ENCODE peak calls at places on chromosome 1, in seven cellular contexts. O, E, M, S, L, Q and P are unnamed samples.
A peak's percentile ranks its signal among the peaks of the same experiment; 100 is the strongest.

GRCh38 chr1:203682401-203683383 is 56.1 kb downstream of the ATP2B4 start:
- DNase-seq in O (peak; percentile 34), E (peak; percentile 47), M (no peak), S (no peak), L (no peak), Q (no peak), P (peak; percentile 85)

GRCh38 chr1:212228591-212229119 is 56.6 kb upstream of the PPP2R5A start:
- DNase-seq in O (no peak), E (no peak), M (no peak), S (no peak), L (no peak), Q (no peak), P (no peak)

GRCh38 chr1:154840557-154841176 is 29.4 kb downstream of the KCNN3 start:
- DNase-seq in O (peak; percentile 26), E (no peak), M (no peak), S (peak; percentile 66), L (no peak), Q (no peak), P (peak; percentile 39)

GRCh38 chr1:54153548-54154439 is 994 bp upstream of the CDCP2 start:
- DNase-seq in O (peak; percentile 65), E (peak; percentile 55), M (no peak), S (peak; percentile 72), L (peak; percentile 66), Q (peak; percentile 46), P (peak; percentile 78)

GRCh38 chr1:212433577-212434462 is 1.1 kb downstream of the NENF start:
- DNase-seq in O (no peak), E (no peak), M (no peak), S (no peak), L (no peak), Q (no peak), P (no peak)

GRCh38 chr1:211831558-211832323 is 1.2 kb upstream of the LPGAT1 start:
- DNase-seq in O (no peak), E (no peak), M (no peak), S (no peak), L (no peak), Q (no peak), P (peak; percentile 62)

GRCh38 chr1:211133393-211133840 is 531 bp downstream of the KCNH1 start:
- DNase-seq in O (no peak), E (peak; percentile 58), M (no peak), S (peak; percentile 23), L (peak; percentile 64), Q (peak; percentile 7), P (peak; percentile 41)

GRCh38 chr1:147080013-147080661 is 92.1 kb downstream of the PRKAB2 start:
- DNase-seq in O (no peak), E (no peak), M (no peak), S (no peak), L (peak; percentile 72), Q (no peak), P (peak; percentile 52)

GRCh38 chr1:13952985-13953384 is 253.0 kb downstream of the PRDM2 start:
- DNase-seq in O (no peak), E (no peak), M (no peak), S (no peak), L (no peak), Q (no peak), P (peak; percentile 57)

GRCh38 chr1:14733053-14733778 is 134.7 kb downstream of the KAZN start:
- DNase-seq in O (no peak), E (peak; percentile 88), M (no peak), S (peak; percentile 56), L (peak; percentile 69), Q (peak; percentile 78), P (peak; percentile 92)

GRCh38 chr1:241612533-241613505 is 27.4 kb downstream of the CHML start:
- DNase-seq in O (peak; percentile 97), E (no peak), M (no peak), S (peak; percentile 94), L (no peak), Q (peak; percentile 76), P (peak; percentile 84)

GRCh38 chr1:160405331-160405877 is 5.0 kb downstream of the VANGL2 start:
- DNase-seq in O (no peak), E (no peak), M (no peak), S (no peak), L (no peak), Q (no peak), P (no peak)

GRCh38 chr1:21308847-21309652 is 18.8 kb upstream of the ECE1 start:
- DNase-seq in O (no peak), E (no peak), M (no peak), S (peak; percentile 48), L (no peak), Q (no peak), P (peak; percentile 83)
- H3K4me1 ChIP-seq in O (peaks cover 60% of the 10 kb centered on the region), E (peaks cover 7% of the 10 kb centered on the region), M (peaks cover 37% of the 10 kb centered on the region), S (peaks cover 53% of the 10 kb centered on the region), L (peaks cover 15% of the 10 kb centered on the region), Q (peaks cover 20% of the 10 kb centered on the region), P (peaks cover 16% of the 10 kb centered on the region)

DNA sequence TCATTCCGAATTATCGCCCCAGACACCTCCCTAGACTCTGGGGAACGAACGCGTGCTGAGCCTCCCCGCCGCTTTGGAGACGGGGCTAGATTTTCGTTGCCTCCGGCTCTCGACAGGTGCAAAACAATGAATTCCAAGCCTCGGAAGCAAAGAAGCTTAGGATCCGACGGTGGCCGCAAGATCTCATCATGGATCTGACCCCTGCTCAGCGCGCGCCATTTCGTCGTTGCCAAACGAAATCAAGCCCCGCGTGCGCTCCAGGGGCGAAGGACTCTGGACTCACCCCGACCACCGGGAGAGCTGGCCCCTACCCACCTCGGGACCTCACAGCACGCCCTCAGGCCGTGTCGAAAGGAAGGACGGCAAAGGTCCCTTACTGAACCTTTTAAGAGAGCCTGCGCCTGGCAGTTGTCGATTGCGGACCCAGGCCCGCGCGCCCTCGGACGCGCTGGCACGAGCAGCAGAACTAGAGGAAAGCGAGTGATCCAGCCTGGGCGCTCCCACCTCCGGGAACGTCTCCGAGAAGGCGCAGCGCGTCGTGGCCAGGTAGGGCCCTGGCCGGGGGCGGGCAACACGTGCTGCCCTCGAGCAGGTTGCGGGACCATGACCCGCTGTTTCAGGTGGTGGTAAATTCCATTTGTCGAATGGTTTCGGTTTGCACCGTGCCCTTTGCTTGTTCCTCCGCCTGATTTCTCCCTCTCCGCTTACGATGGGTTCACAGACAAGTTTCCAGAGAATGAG is 1.6 kb upstream of the RUNX3 start:
- DNase-seq in O (no peak), E (peak; percentile 65), M (peak; percentile 32), S (peak; percentile 37), L (peak; percentile 73), Q (no peak), P (peak; percentile 53)
- H3K23ac ChIP-seq in O (no peak overlapping the region), E (no peak overlapping the region), M (peak overlapping the region; percentile 38), S (peak overlapping the region; percentile 9), L (no peak overlapping the region), Q (no peak overlapping the region), P (no peak overlapping the region)

GRCh38 chr1:84078108-84078823 is 65.8 kb upstream of the PRKACB start:
- DNase-seq in O (peak; percentile 36), E (no peak), M (no peak), S (peak; percentile 51), L (peak; percentile 79), Q (no peak), P (peak; percentile 56)
- H3K4me1 ChIP-seq in O (no peaks in the 10 kb centered on the region), E (no peaks in the 10 kb centered on the region), M (peaks cover 2% of the 10 kb centered on the region), S (peaks cover 1% of the 10 kb centered on the region), L (no peaks in the 10 kb centered on the region), Q (no peaks in the 10 kb centered on the region), P (no peaks in the 10 kb centered on the region)

GRCh38 chr1:228939881-228940392 is 204.7 kb downstream of the RHOU start:
- DNase-seq in O (no peak), E (no peak), M (no peak), S (no peak), L (no peak), Q (no peak), P (no peak)
- H3K23ac ChIP-seq in O (no peak overlapping the region), E (no peak overlapping the region), M (no peak overlapping the region), S (no peak overlapping the region), L (no peak overlapping the region), Q (no peak overlapping the region), P (no peak overlapping the region)

GRCh38 chr1:234473123-234473522 is 5.9 kb downstream of the TARBP1 start:
- DNase-seq in O (no peak), E (no peak), M (no peak), S (peak; percentile 66), L (no peak), Q (no peak), P (no peak)

GRCh38 chr1:234476172-234476571 is 2.8 kb downstream of the TARBP1 start:
- DNase-seq in O (no peak), E (no peak), M (no peak), S (no peak), L (no peak), Q (no peak), P (no peak)

GRCh38 chr1:234477373-234478151 is 1.4 kb downstream of the TARBP1 start:
- DNase-seq in O (no peak), E (no peak), M (peak; percentile 9), S (no peak), L (no peak), Q (no peak), P (no peak)

GRCh38 chr1:234474375-234474774 is 4.6 kb downstream of the TARBP1 start:
- DNase-seq in O (peak; percentile 55), E (no peak), M (no peak), S (no peak), L (no peak), Q (no peak), P (no peak)

DNA sequence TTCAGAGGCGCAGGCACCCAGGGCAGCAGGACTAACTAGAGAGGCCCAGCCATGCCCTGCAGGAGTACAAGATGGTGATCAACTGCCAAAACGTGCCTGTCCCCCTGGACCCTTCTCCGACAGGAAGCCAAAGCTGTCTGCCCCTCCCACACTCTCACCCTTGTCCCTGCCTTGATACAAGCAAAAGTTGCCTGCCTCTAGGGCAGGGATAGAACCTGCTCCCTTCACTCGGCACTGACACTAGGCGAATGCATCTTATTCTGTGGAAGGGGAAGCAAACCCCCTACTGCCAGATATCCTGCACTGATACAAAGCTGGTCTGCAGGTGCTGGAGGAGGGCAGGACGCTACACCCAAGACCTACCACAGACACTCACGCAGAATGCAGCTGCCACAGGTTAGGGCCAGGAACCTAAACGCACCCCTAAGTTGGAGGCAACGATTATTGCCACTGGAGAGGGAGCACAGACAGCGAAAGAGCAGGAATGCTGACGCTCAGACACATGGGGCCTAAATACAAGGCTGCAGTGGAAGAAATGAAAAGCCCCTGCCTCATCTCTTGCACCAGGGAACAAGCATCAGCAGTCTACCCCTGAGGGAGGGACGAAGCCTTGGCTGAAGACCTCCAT is 3.7 kb downstream of the TARBP1 start:
- DNase-seq in O (no peak), E (peak; percentile 33), M (no peak), S (no peak), L (peak; percentile 54), Q (no peak), P (peak; percentile 32)
- H3K4me1 ChIP-seq in O (peaks cover 8% of the 10 kb centered on the region), E (peaks cover 10% of the 10 kb centered on the region), M (peaks cover 9% of the 10 kb centered on the region), S (peaks cover 2% of the 10 kb centered on the region), L (peaks cover 13% of the 10 kb centered on the region), Q (peaks cover 2% of the 10 kb centered on the region), P (peaks cover 2% of the 10 kb centered on the region)